ENCODE peak calls at places on chromosomes 16 and 17, in nine cellular contexts. R, A, S, P, T, U, X, L and W are unnamed samples.

GRCh38 chr16:13042291-13042690 is 140.9 kb downstream of the SHISA9 start:
- DNase-seq in R (no peak), A (no peak), S (no peak), P (no peak), T (no peak), U (no peak), X (no peak), L (no peak), W (no peak)

GRCh38 chr17:39132192-39132600 is 19.2 kb downstream of the PLXDC1 start:
- DNase-seq in R (peak; percentile 75), A (peak; percentile 66), S (no peak), P (peak; percentile 80), T (no peak), U (no peak), X (peak; percentile 68), L (peak; percentile 44), W (no peak)

GRCh38 chr17:77830816-77831490 is 127.5 kb upstream of the TNRC6C start:
- DNase-seq in R (no peak), A (no peak), S (no peak), P (peak; percentile 50), T (no peak), U (no peak), X (no peak), L (no peak), W (no peak)

GRCh38 chr17:83194761-83195329 is 115.4 kb downstream of the METRNL start:
- DNase-seq in R (no peak), A (peak; percentile 21), S (peak; percentile 28), P (no peak), T (peak; percentile 38), U (no peak), X (no peak), L (no peak), W (no peak)

GRCh38 chr16:78503501-78504110 is 404.2 kb downstream of the WWOX start:
- DNase-seq in R (peak; percentile 3), A (peak; percentile 55), S (peak; percentile 71), P (peak; percentile 64), T (no peak), U (no peak), X (peak; percentile 69), L (peak; percentile 79), W (peak; percentile 32)

GRCh38 chr16:13560151-13560550 is 359.8 kb upstream of the ERCC4 start:
- DNase-seq in R (no peak), A (no peak), S (no peak), P (no peak), T (no peak), U (no peak), X (peak; percentile 74), L (no peak), W (no peak)

GRCh38 chr16:57637424-57637823 is 9.0 kb downstream of the ADGRG1 start:
- DNase-seq in R (no peak), A (no peak), S (no peak), P (no peak), T (peak; percentile 59), U (peak; percentile 62), X (no peak), L (peak; percentile 69), W (no peak)

GRCh38 chr17:5580367-5580766 is 3.9 kb downstream of the NLRP1 start:
- DNase-seq in R (no peak), A (no peak), S (no peak), P (no peak), T (no peak), U (no peak), X (no peak), L (no peak), W (no peak)

GRCh38 chr17:64507418-64507766 is 615 bp downstream of the CEP95 start:
- DNase-seq in R (no peak), A (no peak), S (peak; percentile 27), P (no peak), T (no peak), U (no peak), X (peak; percentile 27), L (peak; percentile 18), W (peak; percentile 56)

GRCh38 chr17:6492892-6493674 is 48.8 kb downstream of the PIMREG start:
- DNase-seq in R (no peak), A (no peak), S (no peak), P (peak; percentile 82), T (peak; percentile 10), U (no peak), X (peak; percentile 22), L (no peak), W (no peak)

GRCh38 chr16:78413651-78414050 is 314.2 kb downstream of the WWOX start:
- DNase-seq in R (no peak), A (no peak), S (no peak), P (no peak), T (no peak), U (no peak), X (no peak), L (no peak), W (no peak)

GRCh38 chr16:14074544-14074943 is 3.4 kb downstream of the MRTFB start:
- DNase-seq in R (no peak), A (no peak), S (no peak), P (no peak), T (no peak), U (no peak), X (no peak), L (no peak), W (no peak)

GRCh38 chr17:38749222-38750043 is 1.3 kb upstream of the PCGF2 start:
- DNase-seq in R (peak; percentile 43), A (peak; percentile 91), S (peak; percentile 83), P (peak; percentile 96), T (peak; percentile 73), U (peak; percentile 92), X (peak; percentile 65), L (peak; percentile 95), W (peak; percentile 70)

DNA sequence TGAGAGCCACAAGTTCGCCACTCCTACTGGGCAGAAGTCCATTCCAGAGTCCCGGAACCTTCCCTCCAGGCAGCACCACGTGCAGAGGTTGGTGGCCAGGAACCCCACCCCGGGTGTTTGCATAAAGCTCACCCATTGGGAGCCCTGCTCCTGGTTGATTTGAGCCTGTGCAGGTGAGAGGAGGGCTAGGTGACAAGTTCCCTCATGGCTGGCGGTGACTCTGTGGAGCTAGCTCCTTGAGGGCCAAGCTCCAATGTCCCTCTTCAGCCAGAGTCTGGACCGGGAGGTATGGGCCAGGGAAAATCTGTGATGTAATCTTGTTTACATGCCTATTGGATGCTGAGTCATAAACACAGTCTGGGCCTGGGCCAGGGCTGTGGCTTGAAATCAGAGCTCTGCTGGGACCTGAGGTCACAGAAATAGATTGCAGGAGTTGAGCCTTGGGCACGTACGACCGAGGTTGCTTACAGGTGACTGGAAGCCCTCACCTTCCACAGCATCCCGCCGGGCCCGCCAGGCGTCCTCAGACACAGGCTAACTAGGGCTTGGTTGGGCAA is 118.9 kb downstream of the AATF start:
- DNase-seq in R (peak; percentile 62), A (no peak), S (peak; percentile 56), P (peak; percentile 68), T (peak; percentile 59), U (peak; percentile 33), X (no peak), L (no peak), W (no peak)
- TF ChIP-seq CTCF in R (no peak), A (no peak), S (no peak), P (no peak), T (no peak), U (no peak), X (no peak), L (no peak), W (no peak)

GRCh38 chr16:29805232-29806095 is 865 bp upstream of the MAZ start:
- DNase-seq in R (peak; percentile 95), A (peak; percentile 98), S (peak; percentile 97), P (peak; percentile 99), T (peak; percentile 97), U (peak; percentile 98), X (peak; percentile 81), L (peak; percentile 98), W (peak; percentile 95)
- TF ChIP-seq CTCF in R (no peak), A (peak; percentile 30), S (no peak), P (peak; percentile 35), T (peak; percentile 20), U (peak; percentile 11), X (no peak), L (no peak), W (no peak)

GRCh38 chr17:1535737-1536136 is 19.3 kb upstream of the INPP5K start:
- DNase-seq in R (no peak), A (no peak), S (no peak), P (no peak), T (no peak), U (no peak), X (no peak), L (no peak), W (no peak)

GRCh38 chr17:1533649-1534325 is 17.4 kb upstream of the INPP5K start:
- DNase-seq in R (no peak), A (no peak), S (no peak), P (no peak), T (no peak), U (peak; percentile 28), X (no peak), L (no peak), W (no peak)

GRCh38 chr17:1529863-1530262 is 13.5 kb upstream of the INPP5K start:
- DNase-seq in R (no peak), A (no peak), S (no peak), P (no peak), T (no peak), U (no peak), X (no peak), L (no peak), W (no peak)

DNA sequence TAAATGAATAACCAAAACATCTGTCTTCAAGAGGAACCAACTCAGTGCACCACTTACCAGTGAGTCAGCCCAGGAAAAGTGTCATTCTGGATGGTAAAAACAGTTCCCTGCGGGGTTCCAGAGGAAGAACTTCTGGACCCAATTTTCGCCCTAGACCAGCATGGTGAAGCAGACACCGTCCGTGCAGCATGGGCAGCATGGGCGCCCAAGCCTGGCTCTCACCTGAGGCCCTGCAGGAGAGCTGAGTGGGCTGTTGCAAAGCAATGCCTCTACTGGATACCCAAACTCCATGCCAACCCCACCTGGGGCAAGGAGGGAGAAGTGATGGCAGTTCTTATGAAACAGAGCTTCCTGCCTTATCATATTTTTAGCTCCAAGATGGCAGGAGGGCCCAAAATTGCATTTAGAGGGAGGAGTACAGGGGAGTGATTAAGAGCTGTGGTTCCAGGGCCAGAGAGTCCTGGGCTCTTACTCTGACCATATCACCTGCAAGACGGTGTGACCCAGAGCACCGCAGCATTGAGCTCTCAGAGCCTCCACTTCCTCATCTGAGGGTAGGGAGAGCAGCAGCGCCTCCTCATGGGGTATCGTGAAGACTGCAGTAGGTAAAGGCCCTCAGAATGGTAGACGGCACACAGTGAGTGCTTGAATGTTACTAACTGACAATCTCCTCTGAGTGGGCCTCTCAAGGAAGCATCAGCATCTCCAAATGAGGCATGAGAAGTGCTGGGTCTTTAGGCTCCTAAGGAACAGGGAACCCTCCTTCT is 16.6 kb upstream of the INPP5K start:
- DNase-seq in R (no peak), A (no peak), S (no peak), P (peak; percentile 93), T (no peak), U (no peak), X (peak; percentile 27), L (no peak), W (no peak)
- TF ChIP-seq CTCF in R (peak; percentile 16), A (no peak), S (no peak), P (peak; percentile 74), T (no peak), U (peak; percentile 56), X (peak; percentile 67), L (no peak), W (no peak)

DNA sequence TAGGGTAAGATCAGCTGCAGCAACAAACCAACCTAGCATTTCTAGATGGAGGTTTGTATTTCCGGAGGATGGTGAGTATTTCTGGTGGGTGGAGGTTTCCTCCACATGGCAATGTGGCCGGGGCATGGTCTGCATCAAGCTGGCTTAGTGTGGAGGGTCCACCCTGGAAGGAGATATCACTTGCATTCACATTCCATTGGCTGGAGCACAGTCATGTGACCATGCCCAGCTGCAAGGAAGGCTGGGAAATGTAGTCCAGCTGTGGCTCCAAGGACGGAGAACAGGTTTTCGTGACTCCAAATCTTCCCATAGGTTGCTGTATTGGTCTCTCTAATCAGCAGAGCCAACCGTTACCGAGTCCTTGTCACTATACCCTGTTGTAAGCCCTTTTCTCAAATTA is 68.7 kb downstream of the RAI1 start:
- DNase-seq in R (no peak), A (no peak), S (no peak), P (peak; percentile 98), T (peak; percentile 80), U (no peak), X (peak; percentile 63), L (peak; percentile 55), W (peak; percentile 77)
- TF ChIP-seq CTCF in R (no peak), A (no peak), S (no peak), P (no peak), T (no peak), U (no peak), X (no peak), L (no peak), W (no peak)